ENCODE peak calls at places on chromosomes 6 and 20, in five cellular contexts. I is iPS-NIHi11, B is midbrain, P is AG20443, W is HTR-8/SVneo. J is an unnamed sample.

GRCh38 chr20:7704021-7704420 is 236.2 kb downstream of the HAO1 start:
- DNase-seq in I (no peak), B (peak; percentile 15), P (no peak), W (no peak), J (no peak)

GRCh38 chr6:100573169-100573568 is 108.4 kb upstream of the SIM1 start:
- DNase-seq in I (peak; percentile 21), B (no peak), P (peak; percentile 42), W (peak; percentile 18), J (no peak)

GRCh38 chr6:164534070-164534766 is 775.2 kb downstream of the C6orf118 start:
- DNase-seq in I (no peak), B (no peak), P (no peak), W (no peak), J (no peak)

GRCh38 chr6:25369450-25370086 is 90.4 kb downstream of the CARMIL1 start:
- DNase-seq in I (no peak), B (no peak), P (peak; percentile 50), W (no peak), J (peak; percentile 39)

GRCh38 chr6:15915508-15916178 is 213.2 kb upstream of the MYLIP start:
- DNase-seq in I (no peak), B (no peak), P (no peak), W (no peak), J (no peak)

GRCh38 chr6:26315274-26315673 is 49.7 kb upstream of the BTN3A2 start:
- DNase-seq in I (no peak), B (no peak), P (no peak), W (no peak), J (no peak)

GRCh38 chr6:134352786-134353480 is 35.0 kb upstream of the SGK1 start:
- DNase-seq in I (no peak), B (no peak), P (peak; percentile 67), W (peak; percentile 37), J (no peak)

GRCh38 chr6:84013931-84014330 is 19.6 kb upstream of the MRAP2 start:
- DNase-seq in I (no peak), B (no peak), P (no peak), W (no peak), J (no peak)

GRCh38 chr6:29792123-29793035 is 35.2 kb upstream of the HLA-G start:
- DNase-seq in I (peak; percentile 79), B (peak; percentile 37), P (peak; percentile 75), W (no peak), J (peak; percentile 58)

GRCh38 chr6:35554811-35555210 is 42.1 kb upstream of the TULP1 start:
- DNase-seq in I (no peak), B (no peak), P (no peak), W (no peak), J (no peak)

GRCh38 chr6:47034919-47035318 is 7.2 kb downstream of the ADGRF1 start:
- DNase-seq in I (peak; percentile 52), B (no peak), P (peak; percentile 56), W (peak; percentile 86), J (peak; percentile 86)

GRCh38 chr6:116564921-116565872 is 6.1 kb upstream of the RWDD1 start:
- DNase-seq in I (no peak), B (peak; percentile 13), P (peak; percentile 24), W (no peak), J (peak; percentile 62)

GRCh38 chr6:107576852-107577251 is 86.9 kb downstream of the SOBP start:
- DNase-seq in I (no peak), B (no peak), P (peak; percentile 53), W (peak; percentile 10), J (no peak)

GRCh38 chr6:152720964-152721363 is 23.3 kb downstream of the MYCT1 start:
- DNase-seq in I (no peak), B (no peak), P (no peak), W (no peak), J (no peak)

GRCh38 chr6:165404703-165405102 is 95.3 kb upstream of the C6orf118 start:
- DNase-seq in I (no peak), B (no peak), P (no peak), W (no peak), J (no peak)

GRCh38 chr20:36173451-36173933 is 19.0 kb downstream of the EPB41L1 start:
- DNase-seq in I (peak; percentile 92), B (peak; percentile 32), P (no peak), W (no peak), J (peak; percentile 93)

GRCh38 chr20:37567671-37568588 is 40.3 kb upstream of the BLCAP start:
- DNase-seq in I (peak; percentile 58), B (no peak), P (no peak), W (peak; percentile 51), J (no peak)

J was measured in G401.